ENCODE peak calls at places on chromosomes 16 and 17, in six cellular contexts. One of them, this sample, is unnamed.

GRCh38 chr16:80092686-80093085 is 448.1 kb upstream of the DYNLRB2 start:
- DNase-seq in Caco-2: no peak
- DNase-seq in GM23248: peak
- DNase-seq in retina: no peak
- DNase-seq in T-helper 1 cell: no peak
- DNase-seq in neural progenitor cell: no peak
- DNase-seq in this sample: no peak

GRCh38 chr16:19330801-19331484 is 45.4 kb downstream of the CLEC19A start:
- DNase-seq in Caco-2: no peak
- DNase-seq in GM23248: peak
- DNase-seq in retina: no peak
- DNase-seq in T-helper 1 cell: no peak
- DNase-seq in neural progenitor cell: no peak
- DNase-seq in this sample: no peak

GRCh38 chr16:88936008-88936912 is 40.7 kb downstream of the CBFA2T3 start:
- DNase-seq in Caco-2: peak
- DNase-seq in GM23248: peak
- DNase-seq in retina: no peak
- DNase-seq in T-helper 1 cell: no peak
- DNase-seq in neural progenitor cell: no peak
- DNase-seq in this sample: peak

GRCh38 chr16:84737658-84738057 is 37.9 kb downstream of the USP10 start:
- DNase-seq in Caco-2: no peak
- DNase-seq in GM23248: no peak
- DNase-seq in retina: no peak
- DNase-seq in T-helper 1 cell: no peak
- DNase-seq in neural progenitor cell: no peak
- DNase-seq in this sample: no peak

GRCh38 chr17:32913593-32913992 is 14.4 kb upstream of the TMEM98 start:
- DNase-seq in Caco-2: no peak
- DNase-seq in GM23248: no peak
- DNase-seq in retina: no peak
- DNase-seq in T-helper 1 cell: no peak
- DNase-seq in neural progenitor cell: no peak
- DNase-seq in this sample: no peak

GRCh38 chr16:72768611-72769010 is 279.3 kb downstream of the ZFHX3 start:
- DNase-seq in Caco-2: no peak
- DNase-seq in GM23248: no peak
- DNase-seq in retina: no peak
- DNase-seq in T-helper 1 cell: no peak
- DNase-seq in neural progenitor cell: no peak
- DNase-seq in this sample: no peak

GRCh38 chr16:3486506-3487215 is 8.6 kb downstream of the C16orf90 start:
- DNase-seq in Caco-2: no peak
- DNase-seq in GM23248: no peak
- DNase-seq in retina: no peak
- DNase-seq in T-helper 1 cell: no peak
- DNase-seq in neural progenitor cell: no peak
- DNase-seq in this sample: no peak

GRCh38 chr17:33864758-33865229 is 390.3 kb upstream of the CCL2 start:
- DNase-seq in Caco-2: no peak
- DNase-seq in GM23248: no peak
- DNase-seq in retina: no peak
- DNase-seq in T-helper 1 cell: no peak
- DNase-seq in neural progenitor cell: no peak
- DNase-seq in this sample: peak

GRCh38 chr16:75860654-75861053 is 134.4 kb upstream of the CPHXL start:
- DNase-seq in Caco-2: no peak
- DNase-seq in GM23248: no peak
- DNase-seq in retina: peak
- DNase-seq in T-helper 1 cell: no peak
- DNase-seq in neural progenitor cell: peak
- DNase-seq in this sample: peak

GRCh38 chr17:48054238-48055185 is 6.4 kb downstream of the NFE2L1 start:
- DNase-seq in Caco-2: peak
- DNase-seq in GM23248: peak
- DNase-seq in retina: peak
- DNase-seq in T-helper 1 cell: no peak
- DNase-seq in neural progenitor cell: peak
- DNase-seq in this sample: peak

GRCh38 chr16:70253291-70254094 is 1.8 kb upstream of the EXOSC6 start:
- DNase-seq in Caco-2: peak
- DNase-seq in GM23248: peak
- DNase-seq in retina: no peak
- DNase-seq in T-helper 1 cell: no peak
- DNase-seq in neural progenitor cell: peak
- DNase-seq in this sample: peak

GRCh38 chr16:87358696-87359095 is 24.9 kb downstream of the FBXO31 start:
- DNase-seq in Caco-2: no peak
- DNase-seq in GM23248: no peak
- DNase-seq in retina: no peak
- DNase-seq in T-helper 1 cell: no peak
- DNase-seq in neural progenitor cell: no peak
- DNase-seq in this sample: peak

GRCh38 chr17:40857535-40857934 is 9.5 kb downstream of the KRT12 start:
- DNase-seq in Caco-2: no peak
- DNase-seq in GM23248: peak
- DNase-seq in retina: peak
- DNase-seq in T-helper 1 cell: no peak
- DNase-seq in neural progenitor cell: no peak
- DNase-seq in this sample: peak

GRCh38 chr17:10790491-10791401 is 13.2 kb downstream of the TMEM238L start:
- DNase-seq in Caco-2: no peak
- DNase-seq in GM23248: peak
- DNase-seq in retina: no peak
- DNase-seq in T-helper 1 cell: no peak
- DNase-seq in neural progenitor cell: no peak
- DNase-seq in this sample: peak

GRCh38 chr17:21098934-21099687 is 27.7 kb upstream of the DHRS7B start:
- DNase-seq in Caco-2: peak
- DNase-seq in GM23248: peak
- DNase-seq in retina: peak
- DNase-seq in T-helper 1 cell: peak
- DNase-seq in neural progenitor cell: peak
- DNase-seq in this sample: peak

GRCh38 chr16:87463722-87464690 is 28.8 kb downstream of the ZCCHC14 start:
- DNase-seq in Caco-2: no peak
- DNase-seq in GM23248: peak
- DNase-seq in retina: no peak
- DNase-seq in T-helper 1 cell: no peak
- DNase-seq in neural progenitor cell: no peak
- DNase-seq in this sample: no peak

GRCh38 chr16:35497399-35497798 is 2038.0 kb downstream of the TP53TG3F start:
- DNase-seq in Caco-2: no peak
- DNase-seq in GM23248: no peak
- DNase-seq in retina: no peak
- DNase-seq in T-helper 1 cell: no peak
- DNase-seq in neural progenitor cell: no peak
- DNase-seq in this sample: no peak

GRCh38 chr16:87740909-87741424 is 24.8 kb downstream of the KLHDC4 start:
- DNase-seq in Caco-2: no peak
- DNase-seq in GM23248: peak
- DNase-seq in retina: peak
- DNase-seq in T-helper 1 cell: no peak
- DNase-seq in neural progenitor cell: no peak
- DNase-seq in this sample: no peak

GRCh38 chr16:15608398-15609285 is 34.3 kb downstream of the MARF1 start:
- DNase-seq in Caco-2: no peak
- DNase-seq in GM23248: no peak
- DNase-seq in retina: no peak
- DNase-seq in T-helper 1 cell: no peak
- DNase-seq in neural progenitor cell: no peak
- DNase-seq in this sample: no peak

GRCh38 chr17:9644910-9645751 is at the start of gene USP43:
- DNase-seq in Caco-2: peak
- DNase-seq in GM23248: peak
- DNase-seq in retina: peak
- DNase-seq in T-helper 1 cell: no peak
- DNase-seq in neural progenitor cell: peak
- DNase-seq in this sample: peak

GRCh38 chr16:88806491-88807111 is 3.0 kb downstream of the CDT1 start:
- DNase-seq in Caco-2: no peak
- DNase-seq in GM23248: no peak
- DNase-seq in retina: no peak
- DNase-seq in T-helper 1 cell: no peak
- DNase-seq in neural progenitor cell: no peak
- DNase-seq in this sample: no peak

GRCh38 chr17:49715221-49715620 is 7.5 kb upstream of the SLC35B1 start:
- DNase-seq in Caco-2: no peak
- DNase-seq in GM23248: no peak
- DNase-seq in retina: no peak
- DNase-seq in T-helper 1 cell: no peak
- DNase-seq in neural progenitor cell: no peak
- DNase-seq in this sample: no peak